ENCODE peak calls at places on chromosomes 12 and 14, in six cellular contexts. L is OCI-LY7; J is AG09309; K is CD4-positive, alpha-beta memory T cell; O is lower leg skin; E is fibroblast of the aortic adventitia. C is an unnamed sample.

GRCh38 chr14:101962503-101962874 is 1.9 kb upstream of the DYNC1H1 start:
- DNase-seq in L (no peak), J (peak), K (no peak), O (peak), E (peak), C (no peak)

GRCh38 chr12:6765048-6765633 is 1.0 kb upstream of the PTMS start:
- DNase-seq in L (no peak), J (no peak), K (no peak), O (no peak), E (no peak), C (no peak)

GRCh38 chr12:835754-836493 is 83.5 kb downstream of the WNK1 start:
- DNase-seq in L (no peak), J (no peak), K (no peak), O (no peak), E (no peak), C (no peak)

GRCh38 chr12:109191621-109192250 is 75.3 kb downstream of the ACACB start:
- DNase-seq in L (no peak), J (no peak), K (no peak), O (peak), E (no peak), C (no peak)

GRCh38 chr12:7158866-7159600 is 28.9 kb downstream of the CLSTN3 start:
- DNase-seq in L (no peak), J (no peak), K (no peak), O (no peak), E (no peak), C (no peak)

GRCh38 chr14:85300119-85300518 is 229.8 kb upstream of the FLRT2 start:
- DNase-seq in L (no peak), J (no peak), K (no peak), O (no peak), E (no peak), C (no peak)

GRCh38 chr12:5586201-5586600 is 154.3 kb downstream of the NTF3 start:
- DNase-seq in L (no peak), J (peak), K (no peak), O (no peak), E (no peak), C (no peak)

GRCh38 chr14:29028973-29029582 is 262.5 kb downstream of the FOXG1 start:
- DNase-seq in L (no peak), J (no peak), K (no peak), O (no peak), E (peak), C (no peak)

GRCh38 chr12:117679776-117680175 is 289.0 kb downstream of the KSR2 start:
- DNase-seq in L (no peak), J (peak), K (no peak), O (no peak), E (no peak), C (no peak)

GRCh38 chr14:88613552-88614010 is 50.7 kb downstream of the ZC3H14 start:
- DNase-seq in L (no peak), J (peak), K (no peak), O (no peak), E (peak), C (peak)

GRCh38 chr12:111444706-111445310 is 39.1 kb downstream of the SH2B3 start:
- DNase-seq in L (peak), J (no peak), K (peak), O (peak), E (peak), C (peak)

GRCh38 chr12:57268264-57268663 is 17.3 kb upstream of the STAC3 start:
- DNase-seq in L (no peak), J (no peak), K (no peak), O (no peak), E (no peak), C (no peak)

GRCh38 chr12:42862055-42862454 is 272.5 kb upstream of the PRICKLE1 start:
- DNase-seq in L (no peak), J (no peak), K (no peak), O (no peak), E (no peak), C (no peak)

GRCh38 chr12:79673334-79673733 is 17.4 kb downstream of the PAWR start:
- DNase-seq in L (no peak), J (no peak), K (no peak), O (no peak), E (no peak), C (peak)

GRCh38 chr14:104876251-104876699 is 11.2 kb downstream of the CEP170B start:
- DNase-seq in L (peak), J (no peak), K (no peak), O (no peak), E (peak), C (peak)

GRCh38 chr14:76939015-76939742 is 89.3 kb downstream of the IRF2BPL start:
- DNase-seq in L (no peak), J (no peak), K (no peak), O (no peak), E (no peak), C (no peak)

GRCh38 chr14:76073732-76074131 is 78.0 kb upstream of the GPATCH2L start:
- DNase-seq in L (no peak), J (no peak), K (no peak), O (no peak), E (no peak), C (no peak)

GRCh38 chr14:51848120-51848519 is 12.3 kb upstream of the GNG2 start:
- DNase-seq in L (no peak), J (no peak), K (no peak), O (no peak), E (peak), C (peak)

DNA sequence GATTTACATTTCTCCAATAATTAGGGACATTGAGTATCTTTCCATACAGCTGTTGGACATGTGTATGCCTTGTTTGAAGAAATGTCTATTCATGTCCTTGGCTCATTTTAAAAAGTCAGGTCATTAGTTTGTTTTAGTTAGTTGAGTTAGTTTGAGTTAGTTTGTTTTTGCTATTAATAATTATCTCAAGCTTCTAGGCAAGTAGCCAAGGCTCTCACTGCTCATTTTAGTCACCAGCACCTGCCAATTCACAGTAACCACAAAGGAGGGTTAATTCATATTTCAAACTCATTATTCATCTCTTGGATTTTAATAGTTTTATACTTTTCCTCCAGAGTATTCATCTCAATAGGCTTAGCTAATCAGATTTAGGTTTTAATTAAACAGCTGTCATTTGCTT is 1435.9 kb upstream of the TMEM132C start:
- DNase-seq in L (no peak), J (no peak), K (no peak), O (no peak), E (no peak), C (no peak)
- H3K4me3 ChIP-seq in L (no peak), J (no peak), K (no peak), O (no peak), E (no peak), C (no peak)

GRCh38 chr14:22296722-22297121 is 292.3 kb downstream of the DAD1 start:
- DNase-seq in L (no peak), J (no peak), K (no peak), O (no peak), E (peak), C (no peak)

GRCh38 chr14:22296088-22296487 is 292.9 kb downstream of the DAD1 start:
- DNase-seq in L (no peak), J (no peak), K (no peak), O (no peak), E (no peak), C (no peak)

GRCh38 chr14:22300646-22301045 is 288.4 kb downstream of the DAD1 start:
- DNase-seq in L (no peak), J (no peak), K (no peak), O (no peak), E (no peak), C (no peak)

GRCh38 chr14:22291406-22291805 is 297.6 kb downstream of the DAD1 start:
- DNase-seq in L (no peak), J (no peak), K (no peak), O (no peak), E (no peak), C (no peak)

DNA sequence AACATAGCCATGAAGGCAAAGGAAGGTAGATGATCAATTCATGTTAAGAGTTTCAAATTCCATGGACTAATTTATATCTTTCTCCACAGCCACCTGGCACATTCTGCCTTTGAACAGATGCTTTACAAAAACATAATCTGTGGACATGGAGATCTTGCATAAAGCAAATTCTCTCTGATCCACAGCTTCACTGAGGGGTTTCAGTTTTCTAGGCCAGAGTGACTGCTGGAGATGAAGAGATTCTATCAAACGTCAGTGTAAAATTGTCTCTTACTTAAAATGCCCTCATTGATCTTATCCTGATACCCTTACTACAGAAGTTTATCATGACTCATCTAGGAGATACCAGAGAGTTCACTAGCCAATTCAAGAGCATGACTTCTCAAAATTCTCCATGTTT is 291.6 kb downstream of the DAD1 start:
- DNase-seq in L (no peak), J (no peak), K (no peak), O (no peak), E (no peak), C (no peak)
- H3K4me3 ChIP-seq in L (no peak), J (no peak), K (no peak), O (no peak), E (no peak), C (no peak)

GRCh38 chr14:58071341-58071740 is 80.7 kb downstream of the ARMH4 start:
- DNase-seq in L (no peak), J (no peak), K (no peak), O (no peak), E (peak), C (no peak)
- H3K4me3 ChIP-seq in L (no peak), J (no peak), K (no peak), O (no peak), E (no peak), C (no peak)

DNA sequence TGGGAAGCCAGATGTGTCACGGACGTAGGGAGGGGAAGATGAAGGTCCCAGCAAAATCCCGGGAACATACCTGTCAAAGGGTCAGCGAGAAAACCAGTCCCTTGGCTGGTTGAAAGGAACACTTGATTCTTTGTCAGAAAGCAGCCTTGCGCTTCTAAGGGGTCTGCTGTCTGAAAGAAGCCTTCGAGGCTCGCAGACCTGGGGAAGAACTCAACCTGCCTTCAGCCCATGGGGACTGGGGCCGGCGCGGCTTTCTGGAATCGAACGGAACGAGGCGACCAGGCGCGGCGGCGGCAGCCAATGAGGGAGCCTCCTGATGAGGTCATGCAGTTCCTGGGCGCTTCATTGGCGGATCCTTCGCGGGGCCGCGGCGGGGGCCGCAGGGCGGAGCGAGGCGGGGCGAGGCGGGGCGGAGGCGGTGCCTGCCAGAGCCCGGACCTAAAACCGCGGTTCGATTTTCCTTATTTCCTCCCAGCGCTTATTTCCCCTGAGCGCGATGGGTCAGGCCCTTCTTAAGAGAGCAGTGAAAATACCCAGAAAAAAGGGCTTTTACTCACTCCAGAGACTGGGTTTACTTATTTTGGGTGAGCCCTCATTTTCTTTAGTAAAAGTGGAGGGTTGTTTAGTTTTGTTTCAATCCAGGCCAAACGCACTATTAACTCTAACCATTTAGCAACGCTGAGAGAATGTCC is 11.8 kb upstream of the TTC7B start:
- DNase-seq in L (no peak), J (no peak), K (peak), O (peak), E (peak), C (peak)
- H3K4me3 ChIP-seq in L (no peak), J (peak), K (peak), O (no peak), E (peak), C (peak)

DNA sequence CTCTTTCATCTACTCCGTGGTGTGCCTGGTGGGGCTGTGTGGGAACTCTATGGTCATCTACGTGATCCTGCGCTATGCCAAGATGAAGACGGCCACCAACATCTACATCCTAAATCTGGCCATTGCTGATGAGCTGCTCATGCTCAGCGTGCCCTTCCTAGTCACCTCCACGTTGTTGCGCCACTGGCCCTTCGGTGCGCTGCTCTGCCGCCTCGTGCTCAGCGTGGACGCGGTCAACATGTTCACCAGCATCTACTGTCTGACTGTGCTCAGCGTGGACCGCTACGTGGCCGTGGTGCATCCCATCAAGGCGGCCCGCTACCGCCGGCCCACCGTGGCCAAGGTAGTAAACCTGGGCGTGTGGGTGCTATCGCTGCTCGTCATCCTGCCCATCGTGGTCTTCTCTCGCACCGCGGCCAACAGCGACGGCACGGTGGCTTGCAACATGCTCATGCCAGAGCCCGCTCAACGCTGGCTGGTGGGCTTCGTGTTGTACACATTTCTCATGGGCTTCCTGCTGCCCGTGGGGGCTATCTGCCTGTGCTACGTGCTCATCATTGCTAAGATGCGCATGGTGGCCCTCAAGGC is 2.0 kb downstream of the SSTR1 start:
- DNase-seq in L (no peak), J (no peak), K (no peak), O (no peak), E (no peak), C (no peak)
- H3K4me3 ChIP-seq in L (no peak), J (peak), K (no peak), O (no peak), E (peak), C (no peak)